ENCODE peak calls at places on chromosomes 7 and 10, in nine cellular contexts. One of them, this sample, is unnamed.

GRCh38 chr10:99658622-99659030 is 683 bp upstream of the ENTPD7 start:
- DNase-seq in hepatocyte: peak; percentile 80
- DNase-seq in left lung: peak; percentile 90
- DNase-seq in sigmoid colon: no peak
- DNase-seq in psoas muscle: peak; percentile 61
- DNase-seq in transverse colon: peak; percentile 68
- DNase-seq in suprapubic skin: peak; percentile 65
- DNase-seq in upper lobe of left lung: peak; percentile 60
- DNase-seq in RWPE2: peak; percentile 61
- DNase-seq in this sample: peak; percentile 84

GRCh38 chr10:93559490-93559889 is 7.0 kb upstream of the FFAR4 start:
- DNase-seq in hepatocyte: no peak
- DNase-seq in left lung: no peak
- DNase-seq in sigmoid colon: no peak
- DNase-seq in psoas muscle: no peak
- DNase-seq in transverse colon: no peak
- DNase-seq in suprapubic skin: no peak
- DNase-seq in upper lobe of left lung: peak; percentile 41
- DNase-seq in RWPE2: no peak
- DNase-seq in this sample: peak; percentile 65

GRCh38 chr7:102859799-102860125 is 53.0 kb upstream of the LRRC17 start:
- DNase-seq in hepatocyte: no peak
- DNase-seq in left lung: no peak
- DNase-seq in sigmoid colon: no peak
- DNase-seq in psoas muscle: no peak
- DNase-seq in transverse colon: no peak
- DNase-seq in suprapubic skin: no peak
- DNase-seq in upper lobe of left lung: no peak
- DNase-seq in RWPE2: no peak
- DNase-seq in this sample: no peak

GRCh38 chr10:31765546-31765945 is 163.1 kb downstream of the ARHGAP12 start:
- DNase-seq in hepatocyte: no peak
- DNase-seq in left lung: no peak
- DNase-seq in sigmoid colon: no peak
- DNase-seq in psoas muscle: no peak
- DNase-seq in transverse colon: no peak
- DNase-seq in suprapubic skin: no peak
- DNase-seq in upper lobe of left lung: no peak
- DNase-seq in RWPE2: no peak
- DNase-seq in this sample: no peak

GRCh38 chr7:45881759-45882464 is 6.4 kb upstream of the IGFBP1 start:
- DNase-seq in hepatocyte: peak; percentile 56
- DNase-seq in left lung: no peak
- DNase-seq in sigmoid colon: no peak
- DNase-seq in psoas muscle: no peak
- DNase-seq in transverse colon: no peak
- DNase-seq in suprapubic skin: no peak
- DNase-seq in upper lobe of left lung: no peak
- DNase-seq in RWPE2: no peak
- DNase-seq in this sample: no peak

GRCh38 chr7:16921644-16922257 is 40.0 kb upstream of the AGR3 start:
- DNase-seq in hepatocyte: peak; percentile 28
- DNase-seq in left lung: no peak
- DNase-seq in sigmoid colon: no peak
- DNase-seq in psoas muscle: no peak
- DNase-seq in transverse colon: no peak
- DNase-seq in suprapubic skin: no peak
- DNase-seq in upper lobe of left lung: no peak
- DNase-seq in RWPE2: no peak
- DNase-seq in this sample: no peak

GRCh38 chr10:47090903-47091302 is 179.7 kb downstream of the PTPN20 start:
- DNase-seq in hepatocyte: no peak
- DNase-seq in left lung: no peak
- DNase-seq in sigmoid colon: no peak
- DNase-seq in psoas muscle: no peak
- DNase-seq in transverse colon: no peak
- DNase-seq in suprapubic skin: no peak
- DNase-seq in upper lobe of left lung: peak; percentile 36
- DNase-seq in RWPE2: no peak
- DNase-seq in this sample: no peak

GRCh38 chr10:16049050-16049449 is 188.7 kb upstream of the MINDY3 start:
- DNase-seq in hepatocyte: no peak
- DNase-seq in left lung: no peak
- DNase-seq in sigmoid colon: no peak
- DNase-seq in psoas muscle: no peak
- DNase-seq in transverse colon: no peak
- DNase-seq in suprapubic skin: no peak
- DNase-seq in upper lobe of left lung: no peak
- DNase-seq in RWPE2: no peak
- DNase-seq in this sample: no peak

GRCh38 chr7:155138204-155138603 is 68.1 kb downstream of the HTR5A start:
- DNase-seq in hepatocyte: no peak
- DNase-seq in left lung: no peak
- DNase-seq in sigmoid colon: no peak
- DNase-seq in psoas muscle: no peak
- DNase-seq in transverse colon: no peak
- DNase-seq in suprapubic skin: no peak
- DNase-seq in upper lobe of left lung: no peak
- DNase-seq in RWPE2: no peak
- DNase-seq in this sample: no peak

GRCh38 chr10:44980309-44981171 is 1.9 kb upstream of the DEPP1 start:
- DNase-seq in hepatocyte: no peak
- DNase-seq in left lung: no peak
- DNase-seq in sigmoid colon: peak; percentile 66
- DNase-seq in psoas muscle: peak; percentile 48
- DNase-seq in transverse colon: no peak
- DNase-seq in suprapubic skin: peak; percentile 59
- DNase-seq in upper lobe of left lung: no peak
- DNase-seq in RWPE2: no peak
- DNase-seq in this sample: no peak

GRCh38 chr10:21173433-21173963 is 276.4 kb upstream of the NEBL start:
- DNase-seq in hepatocyte: peak; percentile 14
- DNase-seq in left lung: peak; percentile 70
- DNase-seq in sigmoid colon: no peak
- DNase-seq in psoas muscle: no peak
- DNase-seq in transverse colon: no peak
- DNase-seq in suprapubic skin: peak; percentile 58
- DNase-seq in upper lobe of left lung: no peak
- DNase-seq in RWPE2: no peak
- DNase-seq in this sample: peak; percentile 54

GRCh38 chr7:116426428-116427156 is 72.9 kb upstream of the CAV2 start:
- DNase-seq in hepatocyte: peak; percentile 79
- DNase-seq in left lung: no peak
- DNase-seq in sigmoid colon: no peak
- DNase-seq in psoas muscle: no peak
- DNase-seq in transverse colon: peak; percentile 42
- DNase-seq in suprapubic skin: no peak
- DNase-seq in upper lobe of left lung: no peak
- DNase-seq in RWPE2: peak; percentile 60
- DNase-seq in this sample: no peak

GRCh38 chr7:27868117-27868516 is 128.2 kb downstream of the TAX1BP1 start:
- DNase-seq in hepatocyte: no peak
- DNase-seq in left lung: peak; percentile 72
- DNase-seq in sigmoid colon: no peak
- DNase-seq in psoas muscle: no peak
- DNase-seq in transverse colon: no peak
- DNase-seq in suprapubic skin: peak; percentile 71
- DNase-seq in upper lobe of left lung: peak; percentile 43
- DNase-seq in RWPE2: no peak
- DNase-seq in this sample: no peak

GRCh38 chr7:36198854-36199266 is 45.8 kb downstream of the EEPD1 start:
- DNase-seq in hepatocyte: no peak
- DNase-seq in left lung: no peak
- DNase-seq in sigmoid colon: peak; percentile 38
- DNase-seq in psoas muscle: no peak
- DNase-seq in transverse colon: no peak
- DNase-seq in suprapubic skin: no peak
- DNase-seq in upper lobe of left lung: no peak
- DNase-seq in RWPE2: no peak
- DNase-seq in this sample: no peak

GRCh38 chr7:95718556-95719410 is 53.6 kb upstream of the DYNC1I1 start:
- DNase-seq in hepatocyte: no peak
- DNase-seq in left lung: no peak
- DNase-seq in sigmoid colon: no peak
- DNase-seq in psoas muscle: no peak
- DNase-seq in transverse colon: no peak
- DNase-seq in suprapubic skin: no peak
- DNase-seq in upper lobe of left lung: no peak
- DNase-seq in RWPE2: no peak
- DNase-seq in this sample: no peak

GRCh38 chr7:2040201-2040892 is 192.4 kb downstream of the MAD1L1 start:
- DNase-seq in hepatocyte: no peak
- DNase-seq in left lung: peak; percentile 41
- DNase-seq in sigmoid colon: peak; percentile 9
- DNase-seq in psoas muscle: peak; percentile 20
- DNase-seq in transverse colon: no peak
- DNase-seq in suprapubic skin: peak; percentile 29
- DNase-seq in upper lobe of left lung: no peak
- DNase-seq in RWPE2: no peak
- DNase-seq in this sample: peak; percentile 5

GRCh38 chr7:29806131-29806792 is at the start of gene WIPF3:
- DNase-seq in hepatocyte: peak; percentile 84
- DNase-seq in left lung: peak; percentile 82
- DNase-seq in sigmoid colon: no peak
- DNase-seq in psoas muscle: peak; percentile 66
- DNase-seq in transverse colon: peak; percentile 52
- DNase-seq in suprapubic skin: no peak
- DNase-seq in upper lobe of left lung: peak; percentile 86
- DNase-seq in RWPE2: peak; percentile 56
- DNase-seq in this sample: peak; percentile 48

GRCh38 chr7:121576148-121576921 is 180.2 kb upstream of the FAM3C start:
- DNase-seq in hepatocyte: no peak
- DNase-seq in left lung: no peak
- DNase-seq in sigmoid colon: no peak
- DNase-seq in psoas muscle: no peak
- DNase-seq in transverse colon: no peak
- DNase-seq in suprapubic skin: no peak
- DNase-seq in upper lobe of left lung: no peak
- DNase-seq in RWPE2: no peak
- DNase-seq in this sample: no peak

GRCh38 chr7:94511763-94512162 is 2.2 kb downstream of the CASD1 start:
- DNase-seq in hepatocyte: no peak
- DNase-seq in left lung: no peak
- DNase-seq in sigmoid colon: no peak
- DNase-seq in psoas muscle: no peak
- DNase-seq in transverse colon: no peak
- DNase-seq in suprapubic skin: no peak
- DNase-seq in upper lobe of left lung: no peak
- DNase-seq in RWPE2: no peak
- DNase-seq in this sample: no peak

DNA sequence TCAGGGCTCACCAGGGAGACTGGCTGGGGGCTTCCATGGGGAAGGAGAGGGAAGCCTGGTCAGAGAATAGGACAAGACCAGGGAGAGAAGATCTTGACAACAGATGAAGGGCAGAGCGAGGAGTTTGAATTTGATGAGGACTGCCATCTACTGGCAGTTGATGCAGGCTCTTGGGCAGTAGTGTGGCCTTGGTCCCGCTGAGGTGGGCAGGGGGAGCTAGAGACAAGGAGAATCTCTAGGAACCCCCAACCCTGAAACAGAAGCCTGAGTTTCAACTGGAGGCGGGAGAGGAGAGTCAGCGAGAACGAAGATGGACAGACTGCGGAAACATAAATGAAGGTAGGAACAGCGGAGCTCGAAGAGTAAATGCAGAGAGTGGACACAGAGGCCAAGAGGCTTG is 81.0 kb downstream of the PPP1R3C start:
- DNase-seq in hepatocyte: peak; percentile 69
- DNase-seq in left lung: no peak
- DNase-seq in sigmoid colon: no peak
- DNase-seq in psoas muscle: no peak
- DNase-seq in transverse colon: no peak
- DNase-seq in suprapubic skin: no peak
- DNase-seq in upper lobe of left lung: no peak
- DNase-seq in RWPE2: no peak
- DNase-seq in this sample: no peak
- H3K4me3 ChIP-seq in hepatocyte: no peak overlapping the region
- H3K4me3 ChIP-seq in left lung: no peak overlapping the region
- H3K4me3 ChIP-seq in sigmoid colon: no peak overlapping the region
- H3K4me3 ChIP-seq in psoas muscle: peak overlapping the region; percentile 25
- H3K4me3 ChIP-seq in transverse colon: no peak overlapping the region
- H3K4me3 ChIP-seq in suprapubic skin: no peak overlapping the region
- H3K4me3 ChIP-seq in upper lobe of left lung: peak overlapping the region; percentile 16
- H3K4me3 ChIP-seq in RWPE2: no peak overlapping the region
- H3K4me3 ChIP-seq in this sample: peak overlapping the region; percentile 30

DNA sequence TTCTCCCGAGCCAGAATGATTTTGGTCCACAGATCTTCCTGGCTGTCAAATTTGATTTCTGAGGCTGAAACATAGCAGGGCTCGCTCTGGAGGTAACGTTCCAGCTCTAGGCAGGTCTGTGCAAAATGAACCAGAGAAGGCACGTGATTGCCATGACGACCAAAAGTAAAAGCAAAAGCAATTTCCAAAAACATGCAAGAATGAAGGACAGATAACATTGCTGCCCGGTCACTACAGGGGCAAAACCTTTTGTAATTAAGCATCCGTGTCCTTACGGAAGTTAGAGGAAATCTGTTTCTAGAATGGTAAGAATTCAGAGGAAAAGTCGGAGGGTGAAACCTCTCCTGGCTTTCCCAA is 2.9 kb downstream of the KLF6 start:
- DNase-seq in hepatocyte: no peak
- DNase-seq in left lung: no peak
- DNase-seq in sigmoid colon: no peak
- DNase-seq in psoas muscle: no peak
- DNase-seq in transverse colon: no peak
- DNase-seq in suprapubic skin: no peak
- DNase-seq in upper lobe of left lung: no peak
- DNase-seq in RWPE2: no peak
- DNase-seq in this sample: no peak
- H3K4me3 ChIP-seq in hepatocyte: peak overlapping the region; percentile 76
- H3K4me3 ChIP-seq in left lung: peak overlapping the region; percentile 97
- H3K4me3 ChIP-seq in sigmoid colon: peak overlapping the region; percentile 97
- H3K4me3 ChIP-seq in psoas muscle: peak overlapping the region; percentile 95
- H3K4me3 ChIP-seq in transverse colon: peak overlapping the region; percentile 97
- H3K4me3 ChIP-seq in suprapubic skin: peak overlapping the region; percentile 96
- H3K4me3 ChIP-seq in upper lobe of left lung: peak overlapping the region; percentile 67
- H3K4me3 ChIP-seq in RWPE2: peak overlapping the region; percentile 71
- H3K4me3 ChIP-seq in this sample: peak overlapping the region; percentile 90

GRCh38 chr7:99827040-99827778 is 604 bp upstream of the CYP3A43 start:
- DNase-seq in hepatocyte: peak; percentile 23
- DNase-seq in left lung: no peak
- DNase-seq in sigmoid colon: no peak
- DNase-seq in psoas muscle: no peak
- DNase-seq in transverse colon: no peak
- DNase-seq in suprapubic skin: no peak
- DNase-seq in upper lobe of left lung: no peak
- DNase-seq in RWPE2: no peak
- DNase-seq in this sample: no peak
- H3K4me3 ChIP-seq in hepatocyte: no peak overlapping the region
- H3K4me3 ChIP-seq in left lung: no peak overlapping the region
- H3K4me3 ChIP-seq in sigmoid colon: no peak overlapping the region
- H3K4me3 ChIP-seq in psoas muscle: no peak overlapping the region
- H3K4me3 ChIP-seq in transverse colon: no peak overlapping the region
- H3K4me3 ChIP-seq in suprapubic skin: no peak overlapping the region
- H3K4me3 ChIP-seq in upper lobe of left lung: no peak overlapping the region
- H3K4me3 ChIP-seq in RWPE2: no peak overlapping the region
- H3K4me3 ChIP-seq in this sample: no peak overlapping the region

DNA sequence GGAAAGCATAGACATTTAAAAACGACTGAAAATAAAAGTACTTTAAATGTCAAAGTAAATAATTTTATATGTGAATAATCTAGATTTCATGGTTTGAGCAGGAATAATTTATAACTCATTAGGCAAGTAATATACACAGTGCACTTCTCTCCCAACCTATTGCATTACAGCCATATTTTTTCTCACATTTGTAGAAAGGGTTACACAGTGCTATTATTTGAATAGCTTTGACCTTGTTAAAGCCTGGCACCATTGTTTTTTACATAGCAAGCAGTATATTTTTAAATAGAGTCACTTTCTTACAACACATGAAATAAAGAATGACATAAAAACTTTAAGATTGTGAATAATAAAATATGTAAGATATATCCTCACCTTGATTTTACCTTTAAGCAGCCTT is 969 bp downstream of the PPP1R3A start:
- DNase-seq in hepatocyte: no peak
- DNase-seq in left lung: no peak
- DNase-seq in sigmoid colon: no peak
- DNase-seq in psoas muscle: no peak
- DNase-seq in transverse colon: no peak
- DNase-seq in suprapubic skin: no peak
- DNase-seq in upper lobe of left lung: no peak
- DNase-seq in RWPE2: no peak
- DNase-seq in this sample: no peak
- H3K4me3 ChIP-seq in hepatocyte: no peak overlapping the region
- H3K4me3 ChIP-seq in left lung: no peak overlapping the region
- H3K4me3 ChIP-seq in sigmoid colon: no peak overlapping the region
- H3K4me3 ChIP-seq in psoas muscle: peak overlapping the region; percentile 68
- H3K4me3 ChIP-seq in transverse colon: no peak overlapping the region
- H3K4me3 ChIP-seq in suprapubic skin: no peak overlapping the region
- H3K4me3 ChIP-seq in upper lobe of left lung: no peak overlapping the region
- H3K4me3 ChIP-seq in RWPE2: no peak overlapping the region
- H3K4me3 ChIP-seq in this sample: no peak overlapping the region

This sample was measured in lower lobe of right lung.